ENCODE peak calls at places on chromosomes 4 and X, in eight cellular contexts. X, V, C, D, K, U, F and G are unnamed samples.

GRCh38 chrX:83185887-83186286 is 322.2 kb upstream of the POU3F4 start:
- DNase-seq in C (no peak), K (no peak), V (no peak), F (no peak), U (no peak), X (no peak), D (no peak), G (no peak)

GRCh38 chrX:13994681-13995080 is 35.0 kb downstream of the GEMIN8 start:
- DNase-seq in D (no peak), X (no peak), V (no peak), C (peak; percentile 86), F (no peak), K (no peak), U (no peak), G (peak; percentile 20)

GRCh38 chrX:1134976-1135375 is 77.5 kb downstream of the CRLF2 start:
- DNase-seq in U (no peak), F (no peak), K (no peak), D (no peak), V (no peak), X (no peak), C (no peak), G (no peak)

GRCh38 chr4:123050014-123050413 is 127.6 kb upstream of the NUDT6 start:
- DNase-seq in F (no peak), X (no peak), C (no peak), U (no peak), V (no peak), K (no peak), D (no peak), G (no peak)

GRCh38 chr4:10066704-10067651 is 45.7 kb upstream of the SLC2A9 start:
- DNase-seq in C (no peak), V (no peak), F (no peak), X (no peak), U (no peak), D (no peak), K (no peak), G (no peak)

GRCh38 chrX:38175140-38175539 is 45.5 kb downstream of the SRPX start:
- DNase-seq in C (peak; percentile 21), U (peak; percentile 28), X (peak; percentile 31), K (no peak), F (no peak), D (no peak), V (peak; percentile 16), G (peak; percentile 33)

GRCh38 chr4:17347445-17347844 is 164.4 kb downstream of the QDPR start:
- DNase-seq in F (no peak), U (peak; percentile 19), C (peak; percentile 3), V (no peak), X (no peak), K (no peak), D (peak; percentile 61), G (no peak)

GRCh38 chrX:148700021-148700420 is 199.6 kb downstream of the AFF2 start:
- DNase-seq in U (no peak), X (no peak), C (no peak), K (no peak), V (no peak), D (no peak), F (no peak), G (no peak)

GRCh38 chr4:86977621-86978184 is 42.9 kb downstream of the AFF1 start:
- DNase-seq in D (peak; percentile 53), F (no peak), X (no peak), V (peak; percentile 78), U (peak; percentile 76), C (peak; percentile 99), K (no peak), G (peak; percentile 99)

GRCh38 chr4:165379662-165380061 is 854 bp downstream of the CPE start:
- DNase-seq in C (no peak), U (no peak), D (peak; percentile 44), X (no peak), V (peak; percentile 25), F (no peak), K (peak; percentile 48), G (no peak)

GRCh38 chrX:29662759-29663503 is 552.4 kb upstream of the MAGEB2 start:
- DNase-seq in K (no peak), C (peak; percentile 97), U (peak; percentile 98), D (peak; percentile 78), F (peak; percentile 3), V (peak; percentile 96), X (no peak), G (peak; percentile 93)

GRCh38 chr4:6582889-6583504 is 8.0 kb downstream of the MAN2B2 start:
- DNase-seq in D (peak; percentile 33), V (peak; percentile 34), U (peak; percentile 25), K (peak; percentile 6), X (no peak), C (no peak), F (no peak), G (peak; percentile 33)

GRCh38 chr4:102598759-102599379 is 97.7 kb downstream of the NFKB1 start:
- DNase-seq in X (no peak), D (no peak), F (no peak), K (no peak), U (peak; percentile 55), V (peak; percentile 26), C (no peak), G (no peak)

GRCh38 chrX:41419082-41419481 is 28.1 kb upstream of the NYX start:
- DNase-seq in C (no peak), F (no peak), U (no peak), K (no peak), V (no peak), X (no peak), D (no peak), G (no peak)

GRCh38 chr4:41177016-41177415 is 37.3 kb downstream of the APBB2 start:
- DNase-seq in X (no peak), U (peak; percentile 84), C (peak; percentile 72), V (peak; percentile 83), D (peak; percentile 79), F (no peak), K (no peak), G (peak; percentile 66)

GRCh38 chr4:55013431-55013955 is 111.9 kb downstream of the KDR start:
- DNase-seq in X (no peak), D (no peak), C (peak; percentile 56), K (no peak), F (no peak), U (no peak), V (peak; percentile 22), G (peak; percentile 27)

GRCh38 chrX:48826876-48827653 is 752 bp downstream of the ERAS start:
- DNase-seq in V (no peak), X (no peak), U (no peak), C (no peak), K (no peak), D (no peak), F (no peak), G (no peak)

GRCh38 chr4:187363453-187363852 is 632.1 kb upstream of the ZFP42 start:
- DNase-seq in C (no peak), X (no peak), K (no peak), F (no peak), V (peak; percentile 7), D (no peak), U (no peak), G (no peak)

GRCh38 chr4:114423582-114423981 is 175.0 kb upstream of the UGT8 start:
- DNase-seq in F (no peak), D (no peak), X (no peak), U (no peak), C (no peak), K (no peak), V (no peak), G (no peak)

GRCh38 chrX:3191821-3192220 is 150.6 kb downstream of the ARSF start:
- DNase-seq in F (no peak), V (peak; percentile 83), U (peak; percentile 25), K (no peak), C (no peak), X (no peak), D (no peak), G (no peak)

GRCh38 chrX:46551494-46552128 is 6.4 kb upstream of the ZNF674 start:
- DNase-seq in K (no peak), C (no peak), D (peak; percentile 78), U (peak; percentile 80), V (peak; percentile 77), X (no peak), F (no peak), G (no peak)

GRCh38 chrX:56600141-56600540 is 36.7 kb downstream of the UBQLN2 start:
- DNase-seq in V (peak; percentile 1), D (peak; percentile 25), U (peak; percentile 2), K (no peak), F (no peak), X (no peak), C (no peak), G (peak; percentile 55)

GRCh38 chr4:165927815-165928214 is 54.8 kb downstream of the TLL1 start:
- DNase-seq in F (no peak), C (no peak), K (no peak), V (no peak), U (no peak), X (no peak), D (no peak), G (no peak)

GRCh38 chr4:47270226-47270888 is 193.1 kb downstream of the COMMD8 start:
- DNase-seq in D (no peak), V (no peak), U (peak; percentile 3), K (no peak), F (no peak), C (no peak), X (no peak), G (no peak)

GRCh38 chrX:134803551-134804183 is 145.4 kb upstream of the PLAC1 start:
- DNase-seq in K (no peak), F (no peak), X (no peak), D (no peak), U (no peak), C (no peak), V (peak; percentile 4), G (no peak)
- H3K4me3 ChIP-seq in K (no peak overlapping the region), F (no peak overlapping the region), X (no peak overlapping the region), D (no peak overlapping the region), U (no peak overlapping the region), C (no peak overlapping the region), V (no peak overlapping the region), G (no peak overlapping the region)

GRCh38 chrX:66728818-66729271 is 90.0 kb upstream of the EDA2R start:
- DNase-seq in D (peak; percentile 71), V (peak; percentile 16), X (peak; percentile 32), C (peak; percentile 55), F (peak; percentile 1), U (peak; percentile 59), K (no peak), G (peak; percentile 54)

GRCh38 chrX:66731398-66731797 is 92.5 kb upstream of the EDA2R start:
- DNase-seq in U (peak; percentile 33), K (no peak), F (no peak), V (peak; percentile 1), D (peak; percentile 59), X (no peak), C (peak; percentile 23), G (peak; percentile 43)
- TF ChIP-seq CTCF in U (peak; percentile 51), K (peak; percentile 24), F (peak; percentile 26), V (peak; percentile 25), D (peak; percentile 25), X (peak; percentile 10), C (peak; percentile 41), G (peak; percentile 26)

DNA sequence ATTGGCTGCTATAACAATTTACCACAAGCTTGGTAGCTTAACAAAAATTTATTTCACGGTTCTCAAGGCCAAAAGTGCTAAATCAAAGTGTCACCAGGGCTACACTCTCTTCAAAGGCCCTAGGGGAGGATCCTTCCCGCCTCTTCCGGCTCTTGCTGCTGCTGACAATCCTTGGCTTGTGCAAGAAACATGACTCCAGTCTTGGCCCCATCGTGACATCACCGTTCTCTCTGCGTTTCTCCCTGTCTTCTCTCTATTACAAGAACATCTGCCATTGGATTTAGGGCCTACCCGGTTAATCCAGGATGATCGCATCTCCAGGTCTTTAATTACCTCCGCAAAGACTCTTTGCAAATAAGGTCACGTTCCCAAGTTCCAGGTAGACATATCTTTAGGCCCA is 10.4 kb upstream of the CLCN4 start:
- DNase-seq in V (no peak), X (no peak), F (no peak), U (no peak), D (no peak), K (no peak), C (no peak), G (no peak)
- H3K4me3 ChIP-seq in V (no peak overlapping the region), X (no peak overlapping the region), F (no peak overlapping the region), U (no peak overlapping the region), D (no peak overlapping the region), K (no peak overlapping the region), C (no peak overlapping the region), G (no peak overlapping the region)

GRCh38 chr4:117135634-117136354 is 50.4 kb upstream of the TRAM1L1 start:
- DNase-seq in X (no peak), U (no peak), V (peak; percentile 6), D (no peak), C (peak; percentile 46), K (no peak), F (no peak), G (no peak)
- TF ChIP-seq CTCF in X (no peak), U (no peak), V (no peak), D (no peak), C (no peak), K (no peak), F (no peak), G (no peak)